ENCODE peak calls at places on chromosomes 13 and 19, in six cellular contexts. V is psoas muscle; D is cerebellum; G is uterus; N is stimulated activated CD8-positive, alpha-beta memory T cell treated with anti-CD3 and anti-CD28 coated beads, Interleukin-12 subunit alpha, Interleukin-12 subunit beta, amount 100 ng/mL, for 1 hour; F is GM13977. B is an unnamed sample.

GRCh38 chr13:93158565-93158964 is 68.0 kb upstream of the GPC6 start:
- DNase-seq in D (no peak), V (no peak), F (no peak), G (no peak), N (no peak), B (no peak)

GRCh38 chr13:99505814-99506269 is 4.6 kb downstream of the TM9SF2 start:
- DNase-seq in N (no peak), G (no peak), D (no peak), F (no peak), V (no peak), B (no peak)

GRCh38 chr13:52447815-52448552 is 2.5 kb downstream of the VPS36 start:
- DNase-seq in N (no peak), G (no peak), F (no peak), V (no peak), D (peak), B (no peak)

GRCh38 chr13:111275382-111275781 is 45.1 kb upstream of the TEX29 start:
- DNase-seq in N (no peak), G (no peak), D (no peak), V (no peak), F (no peak), B (no peak)

GRCh38 chr13:109436055-109436622 is 350.2 kb downstream of the IRS2 start:
- DNase-seq in G (no peak), V (no peak), F (no peak), D (no peak), N (no peak), B (no peak)

GRCh38 chr19:6213696-6214585 is 65.8 kb downstream of the MLLT1 start:
- DNase-seq in N (no peak), F (no peak), V (peak), D (no peak), G (no peak), B (no peak)

GRCh38 chr13:68047889-68048288 is 817.8 kb upstream of the PCDH9 start:
- DNase-seq in F (no peak), N (no peak), G (no peak), D (no peak), V (no peak), B (no peak)

GRCh38 chr19:39558623-39559117 is 18.7 kb upstream of the EID2 start:
- DNase-seq in F (no peak), V (no peak), D (no peak), N (no peak), G (no peak), B (no peak)

GRCh38 chr13:40271931-40272775 is 394.3 kb downstream of the FOXO1 start:
- DNase-seq in V (peak), F (no peak), D (peak), G (peak), N (peak), B (no peak)

GRCh38 chr19:47273313-47274070 is 1.2 kb upstream of the INAFM1 start:
- DNase-seq in N (peak), D (peak), G (peak), F (peak), V (peak), B (peak)

GRCh38 chr13:94731028-94731427 is 18.7 kb upstream of the SOX21 start:
- DNase-seq in N (no peak), G (no peak), F (no peak), D (no peak), V (no peak), B (no peak)

GRCh38 chr19:42276284-42276683 is 7.2 kb downstream of the CIC start:
- DNase-seq in N (no peak), G (no peak), F (no peak), V (no peak), D (no peak), B (no peak)

GRCh38 chr19:12779162-12779993 is 4.0 kb upstream of the HOOK2 start:
- DNase-seq in G (peak), F (no peak), N (no peak), D (peak), V (peak), B (peak)

GRCh38 chr13:111253334-111253872 is 67.0 kb upstream of the TEX29 start:
- DNase-seq in D (no peak), F (no peak), V (no peak), N (no peak), G (no peak), B (no peak)

GRCh38 chr13:48643159-48643558 is 10.6 kb upstream of the CYSLTR2 start:
- DNase-seq in N (no peak), D (no peak), F (no peak), G (no peak), V (no peak), B (no peak)

GRCh38 chr13:99385161-99385560 is 78.0 kb upstream of the GPR183 start:
- DNase-seq in V (no peak), N (no peak), G (no peak), F (no peak), D (no peak), B (no peak)

GRCh38 chr19:48877900-48878218 is 5.6 kb downstream of the PPP1R15A start:
- DNase-seq in G (no peak), N (no peak), V (no peak), F (no peak), D (no peak), B (no peak)